ENCODE peak calls at places on chromosomes 7 and 10, in eight cellular contexts. U, Y, V, S, A, F, Z and L are unnamed samples.

GRCh38 chr7:16668049-16668858 is 22.3 kb downstream of the BZW2 start:
- DNase-seq in U (peak), Y (peak), V (peak), S (no peak), A (peak), F (peak), Z (peak), L (no peak)

GRCh38 chr10:98446121-98446655 is 547 bp downstream of the HPS1 start:
- DNase-seq in U (peak), Y (peak), V (no peak), S (peak), A (peak), F (no peak), Z (no peak), L (no peak)

GRCh38 chr10:76113952-76114351 is 682.5 kb downstream of the LRMDA start:
- DNase-seq in U (no peak), Y (no peak), V (no peak), S (no peak), A (no peak), F (no peak), Z (no peak), L (no peak)

GRCh38 chr10:46547881-46548780 is 8.3 kb downstream of the GPRIN2 start:
- DNase-seq in U (no peak), Y (peak), V (peak), S (no peak), A (peak), F (peak), Z (no peak), L (no peak)

GRCh38 chr7:106878748-106879439 is 13.8 kb downstream of the PIK3CG start:
- DNase-seq in U (no peak), Y (no peak), V (no peak), S (no peak), A (no peak), F (no peak), Z (no peak), L (no peak)

GRCh38 chr7:126818393-126819196 is 434.1 kb downstream of the GRM8 start:
- DNase-seq in U (no peak), Y (no peak), V (no peak), S (no peak), A (no peak), F (no peak), Z (no peak), L (no peak)

GRCh38 chr7:120915314-120915713 is 35.3 kb upstream of the ING3 start:
- DNase-seq in U (no peak), Y (no peak), V (no peak), S (no peak), A (no peak), F (no peak), Z (no peak), L (no peak)

GRCh38 chr7:128309124-128309523 is 34.6 kb downstream of the RBM28 start:
- DNase-seq in U (no peak), Y (no peak), V (no peak), S (no peak), A (no peak), F (no peak), Z (no peak), L (no peak)

GRCh38 chr10:35270100-35270499 is 66.2 kb upstream of the CCNY start:
- DNase-seq in U (no peak), Y (no peak), V (no peak), S (no peak), A (peak), F (no peak), Z (no peak), L (no peak)

GRCh38 chr10:131900350-131901152 is at the start of gene PPP2R2D:
- DNase-seq in U (peak), Y (peak), V (peak), S (peak), A (peak), F (peak), Z (peak), L (peak)

GRCh38 chr10:110228066-110228465 is 20.7 kb downstream of the MXI1 start:
- DNase-seq in U (no peak), Y (no peak), V (no peak), S (no peak), A (no peak), F (no peak), Z (no peak), L (no peak)
- H3K4me3 ChIP-seq in U (peak), Y (no peak), V (peak), S (no peak), A (no peak), F (peak), Z (no peak), L (no peak)

GRCh38 chr7:30502470-30503251 is 2.0 kb downstream of the GGCT start:
- DNase-seq in U (no peak), Y (no peak), V (no peak), S (no peak), A (no peak), F (no peak), Z (no peak), L (no peak)
- H3K4me3 ChIP-seq in U (no peak), Y (no peak), V (no peak), S (no peak), A (no peak), F (no peak), Z (no peak), L (no peak)

GRCh38 chr7:157682946-157683239 is 346.1 kb downstream of the DNAJB6 start:
- DNase-seq in U (no peak), Y (no peak), V (no peak), S (no peak), A (no peak), F (no peak), Z (no peak), L (no peak)

GRCh38 chr7:157683251-157684156 is 346.7 kb downstream of the DNAJB6 start:
- DNase-seq in U (no peak), Y (no peak), V (no peak), S (no peak), A (no peak), F (no peak), Z (no peak), L (no peak)

GRCh38 chr7:157685430-157686284 is 348.9 kb downstream of the DNAJB6 start:
- DNase-seq in U (no peak), Y (peak), V (no peak), S (no peak), A (no peak), F (no peak), Z (no peak), L (no peak)

GRCh38 chr7:157684596-157685429 is 348.0 kb downstream of the DNAJB6 start:
- DNase-seq in U (no peak), Y (no peak), V (no peak), S (no peak), A (no peak), F (no peak), Z (no peak), L (no peak)

DNA sequence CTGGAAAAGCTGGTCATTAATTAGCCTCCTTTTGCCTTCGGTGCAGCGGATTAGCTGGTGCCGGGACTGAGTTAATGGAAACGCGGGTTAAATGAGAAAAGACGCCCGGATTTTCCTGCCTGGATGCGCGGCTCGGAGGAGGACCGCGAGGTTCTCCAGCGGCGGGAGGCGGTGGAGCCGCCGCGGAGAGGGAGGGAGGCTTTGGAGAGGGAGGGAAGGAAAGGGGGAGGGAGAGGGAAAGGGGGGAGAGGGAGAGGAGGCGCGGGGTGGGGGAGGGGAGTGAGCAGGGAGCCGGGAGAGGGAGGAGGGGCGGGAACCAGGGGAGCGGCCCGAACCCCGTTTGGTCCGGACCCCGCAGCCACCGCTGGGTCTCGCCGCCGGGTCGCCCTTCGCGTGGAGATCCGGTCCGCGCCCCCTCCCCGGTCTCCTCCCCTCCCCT is 347.4 kb downstream of the DNAJB6 start:
- DNase-seq in U (no peak), Y (no peak), V (no peak), S (no peak), A (no peak), F (no peak), Z (no peak), L (no peak)
- H3K4me3 ChIP-seq in U (no peak), Y (no peak), V (peak), S (no peak), A (no peak), F (peak), Z (no peak), L (no peak)

GRCh38 chr7:21353388-21353780 is 74.5 kb upstream of the SP4 start:
- DNase-seq in U (no peak), Y (no peak), V (no peak), S (no peak), A (no peak), F (no peak), Z (no peak), L (no peak)
- H3K4me3 ChIP-seq in U (no peak), Y (no peak), V (no peak), S (no peak), A (no peak), F (no peak), Z (no peak), L (no peak)